ENCODE peak calls at places on chromosomes 12 and 14, in six cellular contexts. D, B, A, Y, R and V are unnamed samples.

GRCh38 chr12:114013601-114014345 is 47.6 kb upstream of the RBM19 start:
- DNase-seq in D (no peak), B (no peak), Y (no peak), R (no peak), A (peak; percentile 52), V (no peak)

GRCh38 chr14:104586832-104587620 is 7.5 kb downstream of the C14orf180 start:
- DNase-seq in D (peak; percentile 79), A (no peak), R (no peak), B (no peak), Y (no peak), V (no peak)

GRCh38 chr14:37591311-37591940 is 3.6 kb downstream of the FOXA1 start:
- DNase-seq in R (no peak), D (no peak), B (peak; percentile 81), A (peak; percentile 82), Y (no peak), V (peak; percentile 61)

GRCh38 chr12:117047810-117048584 is 51.2 kb downstream of the TESC start:
- DNase-seq in D (no peak), A (no peak), B (no peak), R (peak; percentile 47), Y (no peak), V (peak; percentile 35)

GRCh38 chr12:27960822-27961221 is 11.7 kb downstream of the PTHLH start:
- DNase-seq in A (no peak), B (no peak), D (no peak), Y (no peak), R (no peak), V (no peak)

GRCh38 chr12:65277994-65278575 is 398 bp upstream of the MSRB3 start:
- DNase-seq in R (peak; percentile 11), A (no peak), D (no peak), B (no peak), Y (no peak), V (no peak)

GRCh38 chr14:74531467-74531866 is 37.9 kb downstream of the ISCA2 start:
- DNase-seq in D (no peak), B (no peak), A (peak; percentile 77), Y (no peak), R (no peak), V (no peak)

GRCh38 chr12:45648070-45648469 is 81.4 kb upstream of the ARID2 start:
- DNase-seq in Y (no peak), B (no peak), A (no peak), R (peak; percentile 28), D (no peak), V (no peak)

GRCh38 chr12:104694711-104695110 is 238.0 kb downstream of the CHST11 start:
- DNase-seq in Y (no peak), R (no peak), A (no peak), B (no peak), D (peak; percentile 72), V (no peak)

GRCh38 chr12:25438638-25439037 is 114.4 kb downstream of the LMNTD1 start:
- DNase-seq in B (no peak), Y (no peak), A (no peak), R (no peak), D (no peak), V (no peak)

GRCh38 chr14:68548194-68549056 is 244.4 kb downstream of the ZFP36L1 start:
- DNase-seq in B (peak; percentile 75), Y (peak; percentile 44), A (no peak), D (peak; percentile 97), R (peak; percentile 45), V (peak; percentile 75)

GRCh38 chr12:48219635-48220034 is 16.5 kb upstream of the OR10AD1 start:
- DNase-seq in B (no peak), D (no peak), Y (no peak), R (no peak), A (no peak), V (no peak)

GRCh38 chr12:104958946-104959841 is 1.1 kb upstream of the SLC41A2 start:
- DNase-seq in B (no peak), D (no peak), Y (no peak), R (peak; percentile 26), A (no peak), V (peak; percentile 10)

GRCh38 chr12:25982416-25982815 is 23.9 kb downstream of the RASSF8 start:
- DNase-seq in A (no peak), Y (no peak), R (no peak), D (no peak), B (no peak), V (no peak)

GRCh38 chr14:70964492-70964891 is 57.2 kb downstream of the PCNX1 start:
- DNase-seq in Y (no peak), B (no peak), A (no peak), R (no peak), D (no peak), V (no peak)

DNA sequence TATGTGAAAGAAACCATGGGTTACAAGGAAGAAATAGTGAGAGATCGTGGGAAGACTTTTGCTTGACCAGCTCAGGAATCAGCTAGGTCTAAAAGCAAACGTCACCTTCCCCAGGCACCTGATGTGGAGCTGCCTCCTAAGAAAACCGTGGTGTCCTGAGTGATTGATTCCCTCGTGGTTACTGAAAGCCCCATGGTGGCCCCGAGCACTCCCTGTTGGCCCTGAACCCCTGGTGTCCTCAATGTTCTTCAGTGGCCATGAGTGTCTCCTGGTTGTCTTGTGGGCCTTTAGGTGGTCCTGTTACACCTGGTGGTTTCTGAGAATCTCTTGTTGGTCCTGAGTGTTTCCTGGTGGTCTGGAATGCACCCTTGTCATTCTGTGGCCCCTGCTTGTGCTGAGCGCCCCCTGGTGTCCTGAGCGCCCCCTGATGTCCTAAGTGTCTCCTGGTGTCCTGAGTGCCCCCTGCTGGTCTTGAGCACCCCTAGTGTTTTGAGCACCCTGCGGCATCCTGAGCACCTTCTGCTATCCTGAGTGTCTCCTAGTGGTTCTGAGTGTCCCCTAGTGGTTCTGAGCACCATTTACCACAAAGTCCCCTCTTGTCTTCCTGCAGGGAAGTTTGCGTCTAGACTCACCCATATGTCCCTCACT is 518.7 kb downstream of the TMEM121 start:
- DNase-seq in B (peak; percentile 77), R (peak; percentile 40), Y (no peak), A (no peak), D (no peak), V (no peak)
- TF ChIP-seq CTCF in B (peak; percentile 58), R (peak; percentile 32), Y (no peak), A (no peak), D (peak; percentile 10), V (no peak)

DNA sequence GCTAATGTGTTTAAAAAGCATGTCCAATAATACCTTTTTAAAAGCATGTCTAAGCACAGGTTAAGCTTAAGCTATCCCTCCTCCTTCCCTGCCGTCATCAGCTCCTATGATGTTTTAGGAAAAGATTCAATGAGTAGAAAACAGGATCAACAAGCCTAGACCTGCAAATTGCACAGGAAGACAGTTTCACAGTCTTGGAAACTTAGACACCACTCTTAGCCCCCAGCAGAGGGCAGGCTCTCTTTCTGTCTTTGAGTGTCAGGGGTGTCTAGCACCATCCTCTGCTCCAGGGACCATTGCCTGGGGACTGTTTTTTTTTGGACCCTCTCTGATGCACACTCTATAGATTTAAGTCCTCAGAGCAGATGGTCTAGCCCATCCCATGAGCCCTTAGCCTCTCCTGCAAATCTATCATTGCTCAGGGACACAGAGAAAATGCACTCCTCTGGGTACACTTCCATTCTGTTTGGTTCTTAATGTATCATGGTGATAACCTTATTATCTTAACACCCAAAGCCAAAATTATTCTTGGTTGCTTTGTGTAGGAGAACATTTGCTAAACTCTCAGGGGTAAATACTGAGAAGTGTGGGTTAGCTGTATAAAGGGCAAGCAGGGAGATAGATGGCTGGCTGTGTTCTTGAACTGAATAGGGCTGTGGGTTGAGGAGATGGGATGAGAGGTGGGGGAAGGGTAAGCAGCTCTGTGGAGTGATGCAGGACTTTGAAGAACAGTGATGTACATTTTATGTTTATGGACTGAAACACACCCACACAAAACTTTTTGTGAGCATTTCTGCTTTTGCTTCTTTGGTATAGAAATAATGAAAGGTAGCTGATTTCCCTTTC is 259.9 kb upstream of the DDHD1 start:
- DNase-seq in R (no peak), D (no peak), B (no peak), Y (no peak), A (no peak), V (peak; percentile 3)
- TF ChIP-seq CTCF in R (no peak), D (no peak), B (peak; percentile 36), Y (peak; percentile 63), A (no peak), V (peak; percentile 50)

GRCh38 chr12:56317675-56318074 is 1.9 kb upstream of the CNPY2 start:
- DNase-seq in Y (no peak), R (no peak), A (peak; percentile 36), B (no peak), D (no peak), V (no peak)

GRCh38 chr12:56321027-56321426 is 5.2 kb upstream of the CNPY2 start:
- DNase-seq in Y (no peak), A (no peak), B (no peak), D (no peak), R (no peak), V (no peak)

GRCh38 chr12:56315256-56315625 is 547 bp downstream of the CNPY2 start:
- DNase-seq in B (no peak), A (no peak), D (no peak), R (no peak), Y (peak; percentile 47), V (peak; percentile 25)

GRCh38 chr12:56311003-56311402 is 4.8 kb downstream of the CNPY2 start:
- DNase-seq in D (no peak), R (no peak), B (no peak), Y (no peak), A (no peak), V (no peak)

GRCh38 chr12:56315626-56316473 is at the start of gene CNPY2:
- DNase-seq in A (peak; percentile 97), Y (peak; percentile 89), D (peak; percentile 98), R (peak; percentile 96), B (peak; percentile 98), V (peak; percentile 95)
- TF ChIP-seq CTCF in A (no peak), Y (peak; percentile 46), D (no peak), R (peak; percentile 11), B (no peak), V (no peak)

GRCh38 chr14:36365766-36366165 is 45.3 kb upstream of the MBIP start:
- DNase-seq in A (no peak), Y (no peak), R (no peak), D (no peak), B (no peak), V (no peak)

GRCh38 chr14:36373982-36374673 is 53.7 kb upstream of the MBIP start:
- DNase-seq in B (peak; percentile 81), Y (peak; percentile 83), A (peak; percentile 90), D (peak; percentile 73), R (peak; percentile 86), V (peak; percentile 83)

GRCh38 chr14:36363704-36364103 is 43.3 kb upstream of the MBIP start:
- DNase-seq in B (no peak), Y (no peak), D (no peak), A (no peak), R (no peak), V (no peak)

GRCh38 chr14:36362648-36363047 is 42.2 kb upstream of the MBIP start:
- DNase-seq in B (no peak), R (no peak), Y (no peak), D (no peak), A (no peak), V (no peak)

DNA sequence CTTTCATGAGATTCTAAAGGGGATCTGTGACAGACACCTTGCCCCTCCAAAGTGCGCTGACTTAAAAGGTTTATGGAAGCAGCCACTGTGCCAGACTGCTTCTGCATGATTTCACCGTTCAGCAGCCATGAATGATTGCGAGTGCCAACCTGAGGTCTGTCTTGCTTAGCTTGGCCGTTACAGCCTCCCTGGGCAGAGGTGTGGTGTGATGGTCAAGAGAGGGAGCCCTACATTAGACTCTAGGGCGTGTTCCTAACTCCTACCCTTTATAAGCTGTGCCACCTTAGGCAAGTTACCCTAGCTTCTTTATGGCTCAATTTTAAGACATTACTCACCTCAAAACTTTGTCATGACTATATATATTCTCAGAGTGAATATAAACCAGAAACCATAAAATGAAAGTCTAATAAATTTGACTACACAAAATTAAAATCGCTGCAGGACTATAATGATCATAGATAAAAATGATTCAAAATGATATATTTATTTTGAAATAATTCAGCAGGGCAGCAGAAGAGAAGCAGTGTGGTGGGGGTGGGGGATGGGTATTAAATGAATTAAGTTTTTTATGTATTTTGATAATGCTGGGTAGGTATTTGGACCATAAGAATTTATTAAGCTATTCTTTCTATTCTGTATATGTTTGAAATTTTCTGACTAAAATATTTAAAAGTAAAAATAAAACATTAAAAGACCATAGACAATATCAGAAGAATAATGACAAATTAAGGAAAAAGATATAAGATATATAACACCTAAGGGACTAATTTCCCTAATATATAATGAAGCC is 47.7 kb upstream of the MBIP start:
- DNase-seq in R (no peak), D (no peak), B (no peak), Y (no peak), A (no peak), V (no peak)
- TF ChIP-seq CTCF in R (no peak), D (no peak), B (no peak), Y (no peak), A (no peak), V (no peak)